ENCODE peak calls at places on chromosome 2, in six cellular contexts. K is CD4-positive, alpha-beta T cell; I is IMR-90; X is tibial artery; O is lower lobe of right lung; R is AG04449. W is an unnamed sample.

GRCh38 chr2:89851583-89851905 is 1160.1 kb downstream of the RPIA start:
- DNase-seq in I (no peak), O (no peak), X (no peak), R (no peak), K (no peak), W (no peak)

GRCh38 chr2:3193423-3194330 is 183.9 kb downstream of the EIPR1 start:
- DNase-seq in X (no peak), R (no peak), O (no peak), K (no peak), I (peak), W (peak)

GRCh38 chr2:145593991-145594702 is 1074.2 kb upstream of the ZEB2 start:
- DNase-seq in R (no peak), X (no peak), O (no peak), I (peak), K (no peak), W (no peak)

GRCh38 chr2:10289891-10290290 is 12.8 kb upstream of the HPCAL1 start:
- DNase-seq in R (no peak), I (peak), O (no peak), K (no peak), X (no peak), W (no peak)

GRCh38 chr2:236625156-236625690 is 55.6 kb downstream of the ACKR3 start:
- DNase-seq in I (no peak), O (no peak), X (peak), K (no peak), R (no peak), W (no peak)

GRCh38 chr2:9375857-9376428 is 47.4 kb downstream of the ITGB1BP1 start:
- DNase-seq in X (peak), I (no peak), R (no peak), O (no peak), K (no peak), W (peak)

GRCh38 chr2:239271471-239272255 is 129.2 kb downstream of the HDAC4 start:
- DNase-seq in I (no peak), O (no peak), X (peak), K (no peak), R (no peak), W (no peak)

GRCh38 chr2:135657806-135658582 is 83.7 kb upstream of the UBXN4 start:
- DNase-seq in O (no peak), I (no peak), X (no peak), K (peak), R (no peak), W (no peak)

GRCh38 chr2:235127909-235128308 is 176.1 kb downstream of the SH3BP4 start:
- DNase-seq in R (no peak), I (no peak), X (no peak), O (no peak), K (no peak), W (no peak)

GRCh38 chr2:67451086-67451832 is 54.1 kb downstream of the ETAA1 start:
- DNase-seq in O (no peak), K (no peak), X (no peak), I (peak), R (no peak), W (no peak)

GRCh38 chr2:20897047-20897446 is 74.1 kb upstream of the LDAH start:
- DNase-seq in O (no peak), R (no peak), X (no peak), I (no peak), K (no peak), W (no peak)

GRCh38 chr2:20209373-20210109 is 15.4 kb downstream of the SDC1 start:
- DNase-seq in K (no peak), X (no peak), I (no peak), R (no peak), O (no peak), W (no peak)

GRCh38 chr2:144390424-144391020 is 129.4 kb downstream of the ZEB2 start:
- DNase-seq in K (no peak), O (no peak), R (no peak), X (no peak), I (peak), W (no peak)

GRCh38 chr2:134170269-134170668 is 83.6 kb upstream of the MGAT5 start:
- DNase-seq in K (no peak), I (peak), R (no peak), X (no peak), O (no peak), W (no peak)

GRCh38 chr2:163142618-163143017 is 304.1 kb upstream of the KCNH7 start:
- DNase-seq in K (no peak), X (no peak), R (no peak), O (no peak), I (no peak), W (no peak)

GRCh38 chr2:33425660-33426059 is 50.8 kb upstream of the RASGRP3 start:
- DNase-seq in R (no peak), I (peak), O (no peak), K (no peak), X (no peak), W (no peak)

GRCh38 chr2:132581917-132582316 is 88.1 kb downstream of the LYPD1 start:
- DNase-seq in O (no peak), I (no peak), K (no peak), X (no peak), R (no peak), W (peak)

GRCh38 chr2:112149194-112149593 is 11.0 kb downstream of the FBLN7 start:
- DNase-seq in X (peak), K (no peak), R (no peak), I (no peak), O (no peak), W (no peak)

GRCh38 chr2:12721571-12722444 is 5.1 kb downstream of the TRIB2 start:
- DNase-seq in X (no peak), R (no peak), O (no peak), K (no peak), I (peak), W (peak)

GRCh38 chr2:177721087-177721486 is 328.5 kb downstream of the AGPS start:
- DNase-seq in K (no peak), X (no peak), I (no peak), O (no peak), R (no peak), W (no peak)

GRCh38 chr2:52934354-52934898 is 833.2 kb upstream of the CHAC2 start:
- DNase-seq in I (peak), X (no peak), O (no peak), K (no peak), R (no peak), W (no peak)

GRCh38 chr2:207044963-207045362 is 105.6 kb downstream of the CPO start:
- DNase-seq in X (no peak), K (no peak), R (no peak), O (no peak), I (no peak), W (no peak)

GRCh38 chr2:190766581-190766980 is 114.0 kb upstream of the GLS start:
- DNase-seq in O (no peak), K (no peak), R (no peak), I (no peak), X (no peak), W (no peak)

GRCh38 chr2:239229545-239230279 is 171.1 kb downstream of the HDAC4 start:
- DNase-seq in X (peak), I (no peak), O (no peak), K (no peak), R (no peak), W (no peak)

GRCh38 chr2:229980440-229981184 is 58.3 kb downstream of the FBXO36 start:
- DNase-seq in O (no peak), K (no peak), I (peak), X (peak), R (no peak), W (no peak)

GRCh38 chr2:79903601-79904000 is 390.8 kb downstream of the CTNNA2 start:
- DNase-seq in X (no peak), O (no peak), I (no peak), K (no peak), R (no peak), W (no peak)

GRCh38 chr2:187942876-187943275 is 348.8 kb upstream of the GULP1 start:
- DNase-seq in X (no peak), R (no peak), O (no peak), K (no peak), I (no peak), W (no peak)

GRCh38 chr2:236637691-236638569 is 68.3 kb downstream of the ACKR3 start:
- DNase-seq in R (no peak), K (no peak), X (peak), O (no peak), I (peak), W (no peak)

GRCh38 chr2:239587836-239588235 is 187.0 kb upstream of the HDAC4 start:
- DNase-seq in O (peak), X (no peak), K (no peak), R (no peak), I (no peak), W (no peak)

GRCh38 chr2:137168564-137168963 is 403.2 kb downstream of the THSD7B start:
- DNase-seq in R (no peak), X (no peak), K (no peak), O (no peak), I (no peak), W (no peak)

GRCh38 chr2:102340778-102341177 is 14.8 kb upstream of the IL18R1 start:
- DNase-seq in R (no peak), K (no peak), O (no peak), X (no peak), I (no peak), W (no peak)

GRCh38 chr2:72023678-72024390 is 123.8 kb downstream of the CYP26B1 start:
- DNase-seq in R (no peak), X (peak), O (no peak), K (no peak), I (no peak), W (peak)

GRCh38 chr2:1731512-1731962 is 12.8 kb downstream of the PXDN start:
- DNase-seq in R (no peak), O (peak), K (no peak), X (peak), I (peak), W (peak)

GRCh38 chr2:20378891-20379519 is 28.4 kb upstream of the PUM2 start:
- DNase-seq in R (no peak), K (no peak), O (peak), X (peak), I (peak), W (peak)

GRCh38 chr2:56191617-56192016 is 7.8 kb downstream of the CCDC85A start:
- DNase-seq in R (no peak), I (peak), O (no peak), X (no peak), K (no peak), W (peak)
- TF ChIP-seq CTCF in R (peak), I (peak), O (peak), X (no peak), K (no peak), W (peak)

GRCh38 chr2:62424899-62425298 is 81.1 kb downstream of the TMEM17 start:
- DNase-seq in X (no peak), O (no peak), K (no peak), R (no peak), I (no peak), W (no peak)
- TF ChIP-seq CTCF in X (no peak), O (no peak), K (no peak), R (no peak), I (no peak), W (no peak)

GRCh38 chr2:28055325-28055970 is 164.9 kb downstream of the BABAM2 start:
- DNase-seq in I (peak), X (no peak), K (no peak), O (no peak), R (no peak), W (no peak)

GRCh38 chr2:28052691-28053090 is 162.2 kb downstream of the BABAM2 start:
- DNase-seq in X (no peak), K (no peak), O (no peak), R (no peak), I (peak), W (no peak)

GRCh38 chr2:28049416-28049815 is 158.9 kb downstream of the BABAM2 start:
- DNase-seq in R (no peak), X (no peak), I (no peak), O (no peak), K (no peak), W (no peak)

GRCh38 chr2:28054916-28055315 is 164.4 kb downstream of the BABAM2 start:
- DNase-seq in I (peak), K (no peak), X (no peak), R (no peak), O (no peak), W (no peak)
- TF ChIP-seq CTCF in I (no peak), K (no peak), X (no peak), R (no peak), O (no peak), W (no peak)

GRCh38 chr2:203812294-203813221 is 55.0 kb upstream of the CTLA4 start:
- DNase-seq in O (no peak), K (no peak), R (no peak), X (no peak), I (no peak), W (no peak)

GRCh38 chr2:203814661-203815540 is 52.7 kb upstream of the CTLA4 start:
- DNase-seq in X (no peak), I (peak), O (peak), R (no peak), K (peak), W (peak)

GRCh38 chr2:203813684-203814083 is 53.9 kb upstream of the CTLA4 start:
- DNase-seq in I (no peak), O (no peak), R (no peak), K (no peak), X (no peak), W (no peak)

GRCh38 chr2:203817147-203817546 is 50.4 kb upstream of the CTLA4 start:
- DNase-seq in I (no peak), X (no peak), R (no peak), K (no peak), O (no peak), W (no peak)

GRCh38 chr2:203815541-203815898 is 52.1 kb upstream of the CTLA4 start:
- DNase-seq in R (no peak), O (no peak), I (no peak), X (no peak), K (no peak), W (no peak)
- TF ChIP-seq CTCF in R (no peak), O (no peak), I (no peak), X (no peak), K (no peak), W (no peak)

GRCh38 chr2:98883780-98884211 is 52.2 kb downstream of the CRACDL start:
- DNase-seq in I (no peak), K (no peak), X (no peak), O (no peak), R (no peak), W (no peak)

GRCh38 chr2:98880266-98881152 is 55.5 kb downstream of the CRACDL start:
- DNase-seq in R (no peak), K (no peak), I (no peak), O (no peak), X (no peak), W (peak)

GRCh38 chr2:98882971-98883779 is 52.9 kb downstream of the CRACDL start:
- DNase-seq in X (no peak), I (no peak), K (no peak), O (no peak), R (no peak), W (no peak)

GRCh38 chr2:98882368-98882767 is 53.7 kb downstream of the CRACDL start:
- DNase-seq in X (no peak), K (no peak), O (no peak), I (no peak), R (no peak), W (no peak)

GRCh38 chr2:98881153-98881650 is 54.8 kb downstream of the CRACDL start:
- DNase-seq in X (no peak), K (no peak), O (no peak), I (no peak), R (no peak), W (no peak)
- TF ChIP-seq CTCF in X (no peak), K (no peak), O (no peak), I (no peak), R (no peak), W (no peak)

GRCh38 chr2:55176094-55176415 is 56.0 kb downstream of the CLHC1 start:
- DNase-seq in I (no peak), X (no peak), O (no peak), R (no peak), K (no peak), W (no peak)

GRCh38 chr2:55173422-55174020 is 58.6 kb downstream of the CLHC1 start:
- DNase-seq in K (no peak), R (no peak), I (no peak), O (no peak), X (no peak), W (no peak)

GRCh38 chr2:55180374-55180773 is 51.7 kb downstream of the CLHC1 start:
- DNase-seq in I (no peak), K (no peak), O (no peak), X (no peak), R (no peak), W (no peak)

GRCh38 chr2:55169915-55170314 is 62.2 kb downstream of the CLHC1 start:
- DNase-seq in R (no peak), O (no peak), X (no peak), K (no peak), I (no peak), W (no peak)

GRCh38 chr2:55175254-55176093 is 56.6 kb downstream of the CLHC1 start:
- DNase-seq in X (no peak), I (peak), R (no peak), O (no peak), K (no peak), W (no peak)
- TF ChIP-seq CTCF in X (peak), I (peak), R (peak), O (peak), K (peak), W (peak)

GRCh38 chr2:119180891-119181290 is 22.3 kb upstream of the C1QL2 start:
- DNase-seq in R (no peak), K (no peak), X (no peak), O (no peak), I (no peak), W (no peak)

GRCh38 chr2:119178811-119179601 is 20.5 kb upstream of the C1QL2 start:
- DNase-seq in K (no peak), X (no peak), O (no peak), I (no peak), R (no peak), W (no peak)

GRCh38 chr2:119182046-119182445 is 23.5 kb upstream of the C1QL2 start:
- DNase-seq in R (no peak), X (no peak), I (no peak), K (no peak), O (no peak), W (no peak)

GRCh38 chr2:119181391-119181790 is 22.8 kb upstream of the C1QL2 start:
- DNase-seq in I (no peak), X (no peak), K (no peak), R (no peak), O (no peak), W (no peak)

DNA sequence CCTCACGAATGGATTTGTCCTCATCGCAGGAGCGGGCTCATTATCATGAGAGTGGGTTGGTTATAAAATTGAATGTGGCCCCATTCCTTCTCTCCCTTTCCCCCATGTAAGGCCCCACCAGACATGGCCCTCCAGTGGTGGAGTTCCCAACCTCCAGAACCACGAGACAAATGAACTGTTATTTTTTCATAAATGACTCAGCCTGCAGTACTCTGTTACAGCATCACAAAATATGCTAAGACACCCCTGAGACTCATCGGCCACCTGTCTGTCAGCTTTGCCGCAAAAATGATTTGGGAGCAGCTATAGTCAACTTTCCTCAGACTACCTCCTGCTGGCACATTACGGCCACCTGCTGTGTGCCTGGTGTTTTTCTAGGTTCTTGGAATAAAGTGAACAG is 21.4 kb upstream of the C1QL2 start:
- DNase-seq in R (no peak), I (no peak), K (no peak), X (no peak), O (no peak), W (no peak)
- TF ChIP-seq CTCF in R (no peak), I (no peak), K (no peak), X (no peak), O (no peak), W (no peak)

GRCh38 chr2:70123829-70124117 is 36.5 kb downstream of the PCBP1 start:
- DNase-seq in R (no peak), I (no peak), K (no peak), O (no peak), X (no peak), W (no peak)

GRCh38 chr2:70122470-70122869 is 35.2 kb downstream of the PCBP1 start:
- DNase-seq in O (no peak), K (no peak), I (no peak), R (no peak), X (no peak), W (no peak)

GRCh38 chr2:70123051-70123828 is 36.0 kb downstream of the PCBP1 start:
- DNase-seq in R (no peak), O (no peak), I (peak), X (peak), K (no peak), W (no peak)

GRCh38 chr2:70125498-70125898 is 38.2 kb downstream of the PCBP1 start:
- DNase-seq in I (no peak), R (no peak), O (no peak), X (no peak), K (no peak), W (no peak)

GRCh38 chr2:70124983-70125480 is 37.8 kb downstream of the PCBP1 start:
- DNase-seq in X (peak), R (no peak), O (peak), K (peak), I (peak), W (peak)
- TF ChIP-seq CTCF in X (no peak), R (no peak), O (no peak), K (no peak), I (no peak), W (no peak)